ENCODE peak calls at places on chromosome 13, in ten cellular contexts. One of them, this sample, is unnamed.

GRCh38 chr13:99657848-99658265 is 156.6 kb downstream of the TM9SF2 start:
- DNase-seq in RWPE2: no peak
- DNase-seq in stomach: peak; percentile 49
- DNase-seq in CD8-positive, alpha-beta memory T cell: peak; percentile 4
- DNase-seq in neuronal stem cell: no peak
- DNase-seq in uterus: peak; percentile 35
- DNase-seq in tibial artery: peak; percentile 37
- DNase-seq in heart left ventricle: peak; percentile 53
- DNase-seq in A673: peak; percentile 73
- DNase-seq in tibial nerve: no peak
- DNase-seq in this sample: no peak

GRCh38 chr13:53017433-53017970 is 11.1 kb upstream of the OLFM4 start:
- DNase-seq in RWPE2: no peak
- DNase-seq in stomach: no peak
- DNase-seq in CD8-positive, alpha-beta memory T cell: no peak
- DNase-seq in neuronal stem cell: no peak
- DNase-seq in uterus: no peak
- DNase-seq in tibial artery: no peak
- DNase-seq in heart left ventricle: no peak
- DNase-seq in A673: no peak
- DNase-seq in tibial nerve: no peak
- DNase-seq in this sample: no peak

GRCh38 chr13:113834496-113835200 is 29.2 kb downstream of the GAS6 start:
- DNase-seq in RWPE2: no peak
- DNase-seq in stomach: no peak
- DNase-seq in CD8-positive, alpha-beta memory T cell: no peak
- DNase-seq in neuronal stem cell: no peak
- DNase-seq in uterus: no peak
- DNase-seq in tibial artery: no peak
- DNase-seq in heart left ventricle: no peak
- DNase-seq in A673: no peak
- DNase-seq in tibial nerve: no peak
- DNase-seq in this sample: no peak

GRCh38 chr13:110134801-110135200 is 172.2 kb downstream of the COL4A1 start:
- DNase-seq in RWPE2: no peak
- DNase-seq in stomach: no peak
- DNase-seq in CD8-positive, alpha-beta memory T cell: no peak
- DNase-seq in neuronal stem cell: no peak
- DNase-seq in uterus: no peak
- DNase-seq in tibial artery: no peak
- DNase-seq in heart left ventricle: peak; percentile 67
- DNase-seq in A673: no peak
- DNase-seq in tibial nerve: no peak
- DNase-seq in this sample: no peak

GRCh38 chr13:100483836-100484381 is 104.7 kb downstream of the GGACT start:
- DNase-seq in RWPE2: no peak
- DNase-seq in stomach: no peak
- DNase-seq in CD8-positive, alpha-beta memory T cell: no peak
- DNase-seq in neuronal stem cell: no peak
- DNase-seq in uterus: no peak
- DNase-seq in tibial artery: no peak
- DNase-seq in heart left ventricle: no peak
- DNase-seq in A673: no peak
- DNase-seq in tibial nerve: no peak
- DNase-seq in this sample: no peak

GRCh38 chr13:33125821-33126570 is 109.8 kb downstream of the KL start:
- DNase-seq in RWPE2: peak; percentile 72
- DNase-seq in stomach: no peak
- DNase-seq in CD8-positive, alpha-beta memory T cell: no peak
- DNase-seq in neuronal stem cell: peak; percentile 27
- DNase-seq in uterus: peak; percentile 70
- DNase-seq in tibial artery: peak; percentile 75
- DNase-seq in heart left ventricle: peak; percentile 82
- DNase-seq in A673: peak; percentile 86
- DNase-seq in tibial nerve: peak; percentile 53
- DNase-seq in this sample: peak; percentile 90

GRCh38 chr13:113759525-113760137 is 605 bp downstream of the TMEM255B start:
- DNase-seq in RWPE2: no peak
- DNase-seq in stomach: peak; percentile 25
- DNase-seq in CD8-positive, alpha-beta memory T cell: no peak
- DNase-seq in neuronal stem cell: peak; percentile 27
- DNase-seq in uterus: peak; percentile 22
- DNase-seq in tibial artery: peak; percentile 43
- DNase-seq in heart left ventricle: no peak
- DNase-seq in A673: no peak
- DNase-seq in tibial nerve: no peak
- DNase-seq in this sample: peak; percentile 25

GRCh38 chr13:38590796-38591507 is 95.9 kb upstream of the FREM2 start:
- DNase-seq in RWPE2: no peak
- DNase-seq in stomach: peak; percentile 56
- DNase-seq in CD8-positive, alpha-beta memory T cell: no peak
- DNase-seq in neuronal stem cell: no peak
- DNase-seq in uterus: no peak
- DNase-seq in tibial artery: no peak
- DNase-seq in heart left ventricle: no peak
- DNase-seq in A673: no peak
- DNase-seq in tibial nerve: no peak
- DNase-seq in this sample: no peak

GRCh38 chr13:109159650-109160309 is 530.4 kb downstream of the MYO16 start:
- DNase-seq in RWPE2: no peak
- DNase-seq in stomach: no peak
- DNase-seq in CD8-positive, alpha-beta memory T cell: no peak
- DNase-seq in neuronal stem cell: no peak
- DNase-seq in uterus: no peak
- DNase-seq in tibial artery: no peak
- DNase-seq in heart left ventricle: no peak
- DNase-seq in A673: no peak
- DNase-seq in tibial nerve: no peak
- DNase-seq in this sample: no peak

GRCh38 chr13:42495751-42496150 is 78.2 kb upstream of the TNFSF11 start:
- DNase-seq in RWPE2: no peak
- DNase-seq in stomach: no peak
- DNase-seq in CD8-positive, alpha-beta memory T cell: no peak
- DNase-seq in neuronal stem cell: no peak
- DNase-seq in uterus: no peak
- DNase-seq in tibial artery: no peak
- DNase-seq in heart left ventricle: no peak
- DNase-seq in A673: no peak
- DNase-seq in tibial nerve: no peak
- DNase-seq in this sample: no peak

GRCh38 chr13:42495256-42495655 is 78.7 kb upstream of the TNFSF11 start:
- DNase-seq in RWPE2: no peak
- DNase-seq in stomach: no peak
- DNase-seq in CD8-positive, alpha-beta memory T cell: no peak
- DNase-seq in neuronal stem cell: no peak
- DNase-seq in uterus: no peak
- DNase-seq in tibial artery: no peak
- DNase-seq in heart left ventricle: no peak
- DNase-seq in A673: no peak
- DNase-seq in tibial nerve: no peak
- DNase-seq in this sample: peak; percentile 43

GRCh38 chr13:42490676-42491075 is 83.3 kb upstream of the TNFSF11 start:
- DNase-seq in RWPE2: no peak
- DNase-seq in stomach: no peak
- DNase-seq in CD8-positive, alpha-beta memory T cell: no peak
- DNase-seq in neuronal stem cell: no peak
- DNase-seq in uterus: no peak
- DNase-seq in tibial artery: no peak
- DNase-seq in heart left ventricle: no peak
- DNase-seq in A673: no peak
- DNase-seq in tibial nerve: no peak
- DNase-seq in this sample: peak; percentile 63

GRCh38 chr13:42492372-42492920 is 81.5 kb upstream of the TNFSF11 start:
- DNase-seq in RWPE2: no peak
- DNase-seq in stomach: no peak
- DNase-seq in CD8-positive, alpha-beta memory T cell: no peak
- DNase-seq in neuronal stem cell: no peak
- DNase-seq in uterus: no peak
- DNase-seq in tibial artery: no peak
- DNase-seq in heart left ventricle: no peak
- DNase-seq in A673: no peak
- DNase-seq in tibial nerve: no peak
- DNase-seq in this sample: no peak

DNA sequence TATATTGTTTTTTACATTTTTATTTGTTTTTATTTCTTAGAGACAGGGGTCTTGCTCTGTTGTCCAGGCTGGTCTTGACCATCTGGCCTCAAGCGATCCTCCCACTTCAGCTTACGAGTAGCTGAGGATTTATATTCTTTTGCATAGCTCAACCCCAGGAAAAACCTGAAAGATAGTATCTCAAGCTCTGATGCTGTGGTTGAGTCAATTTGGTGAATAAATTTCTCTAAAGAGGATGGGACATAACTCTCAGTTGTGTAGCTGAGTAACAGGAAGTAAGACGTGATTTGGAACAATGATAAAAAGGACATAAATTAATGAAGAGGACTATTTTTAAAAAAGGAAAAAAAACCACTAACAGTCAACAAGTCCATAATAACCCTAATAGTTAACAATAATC is 79.8 kb upstream of the TNFSF11 start:
- DNase-seq in RWPE2: no peak
- DNase-seq in stomach: no peak
- DNase-seq in CD8-positive, alpha-beta memory T cell: no peak
- DNase-seq in neuronal stem cell: no peak
- DNase-seq in uterus: no peak
- DNase-seq in tibial artery: no peak
- DNase-seq in heart left ventricle: no peak
- DNase-seq in A673: no peak
- DNase-seq in tibial nerve: no peak
- DNase-seq in this sample: peak; percentile 25
- H3K27ac ChIP-seq in RWPE2: no peak overlapping the region
- H3K27ac ChIP-seq in stomach: no peak overlapping the region
- H3K27ac ChIP-seq in CD8-positive, alpha-beta memory T cell: no peak overlapping the region
- H3K27ac ChIP-seq in neuronal stem cell: no peak overlapping the region
- H3K27ac ChIP-seq in uterus: no peak overlapping the region
- H3K27ac ChIP-seq in tibial artery: no peak overlapping the region
- H3K27ac ChIP-seq in heart left ventricle: no peak overlapping the region
- H3K27ac ChIP-seq in A673: no peak overlapping the region
- H3K27ac ChIP-seq in tibial nerve: no peak overlapping the region
- H3K27ac ChIP-seq in this sample: peak overlapping the region; percentile 61

GRCh38 chr13:46051958-46052313 is 610 bp downstream of the ZC3H13 start:
- DNase-seq in RWPE2: no peak
- DNase-seq in stomach: no peak
- DNase-seq in CD8-positive, alpha-beta memory T cell: no peak
- DNase-seq in neuronal stem cell: no peak
- DNase-seq in uterus: no peak
- DNase-seq in tibial artery: no peak
- DNase-seq in heart left ventricle: no peak
- DNase-seq in A673: no peak
- DNase-seq in tibial nerve: no peak
- DNase-seq in this sample: no peak

GRCh38 chr13:46057251-46058015 is 4.9 kb upstream of the ZC3H13 start:
- DNase-seq in RWPE2: no peak
- DNase-seq in stomach: no peak
- DNase-seq in CD8-positive, alpha-beta memory T cell: no peak
- DNase-seq in neuronal stem cell: no peak
- DNase-seq in uterus: no peak
- DNase-seq in tibial artery: no peak
- DNase-seq in heart left ventricle: no peak
- DNase-seq in A673: no peak
- DNase-seq in tibial nerve: no peak
- DNase-seq in this sample: no peak

GRCh38 chr13:46052314-46053161 is at the start of gene ZC3H13:
- DNase-seq in RWPE2: peak; percentile 92
- DNase-seq in stomach: peak; percentile 95
- DNase-seq in CD8-positive, alpha-beta memory T cell: peak; percentile 91
- DNase-seq in neuronal stem cell: peak; percentile 87
- DNase-seq in uterus: peak; percentile 89
- DNase-seq in tibial artery: peak; percentile 96
- DNase-seq in heart left ventricle: peak; percentile 95
- DNase-seq in A673: peak; percentile 99
- DNase-seq in tibial nerve: peak; percentile 83
- DNase-seq in this sample: peak; percentile 92

GRCh38 chr13:46050771-46051170 is 1.8 kb downstream of the ZC3H13 start:
- DNase-seq in RWPE2: no peak
- DNase-seq in stomach: no peak
- DNase-seq in CD8-positive, alpha-beta memory T cell: no peak
- DNase-seq in neuronal stem cell: no peak
- DNase-seq in uterus: no peak
- DNase-seq in tibial artery: no peak
- DNase-seq in heart left ventricle: no peak
- DNase-seq in A673: no peak
- DNase-seq in tibial nerve: no peak
- DNase-seq in this sample: no peak

GRCh38 chr13:46053162-46054012 is 841 bp upstream of the ZC3H13 start:
- DNase-seq in RWPE2: no peak
- DNase-seq in stomach: no peak
- DNase-seq in CD8-positive, alpha-beta memory T cell: no peak
- DNase-seq in neuronal stem cell: no peak
- DNase-seq in uterus: no peak
- DNase-seq in tibial artery: no peak
- DNase-seq in heart left ventricle: no peak
- DNase-seq in A673: no peak
- DNase-seq in tibial nerve: no peak
- DNase-seq in this sample: no peak
- H3K27ac ChIP-seq in RWPE2: peak overlapping the region; percentile 56
- H3K27ac ChIP-seq in stomach: peak overlapping the region; percentile 97
- H3K27ac ChIP-seq in CD8-positive, alpha-beta memory T cell: peak overlapping the region; percentile 89
- H3K27ac ChIP-seq in neuronal stem cell: no peak overlapping the region
- H3K27ac ChIP-seq in uterus: peak overlapping the region; percentile 94
- H3K27ac ChIP-seq in tibial artery: peak overlapping the region; percentile 89
- H3K27ac ChIP-seq in heart left ventricle: peak overlapping the region; percentile 92
- H3K27ac ChIP-seq in A673: peak overlapping the region; percentile 98
- H3K27ac ChIP-seq in tibial nerve: peak overlapping the region; percentile 91
- H3K27ac ChIP-seq in this sample: no peak overlapping the region

GRCh38 chr13:48625396-48626076 is 28.2 kb upstream of the CYSLTR2 start:
- DNase-seq in RWPE2: no peak
- DNase-seq in stomach: no peak
- DNase-seq in CD8-positive, alpha-beta memory T cell: no peak
- DNase-seq in neuronal stem cell: no peak
- DNase-seq in uterus: no peak
- DNase-seq in tibial artery: no peak
- DNase-seq in heart left ventricle: no peak
- DNase-seq in A673: no peak
- DNase-seq in tibial nerve: no peak
- DNase-seq in this sample: no peak
- H3K27ac ChIP-seq in RWPE2: no peak overlapping the region
- H3K27ac ChIP-seq in stomach: peak overlapping the region; percentile 62
- H3K27ac ChIP-seq in CD8-positive, alpha-beta memory T cell: peak overlapping the region; percentile 13
- H3K27ac ChIP-seq in neuronal stem cell: no peak overlapping the region
- H3K27ac ChIP-seq in uterus: peak overlapping the region; percentile 62
- H3K27ac ChIP-seq in tibial artery: no peak overlapping the region
- H3K27ac ChIP-seq in heart left ventricle: peak overlapping the region; percentile 63
- H3K27ac ChIP-seq in A673: no peak overlapping the region
- H3K27ac ChIP-seq in tibial nerve: peak overlapping the region; percentile 75
- H3K27ac ChIP-seq in this sample: no peak overlapping the region

DNA sequence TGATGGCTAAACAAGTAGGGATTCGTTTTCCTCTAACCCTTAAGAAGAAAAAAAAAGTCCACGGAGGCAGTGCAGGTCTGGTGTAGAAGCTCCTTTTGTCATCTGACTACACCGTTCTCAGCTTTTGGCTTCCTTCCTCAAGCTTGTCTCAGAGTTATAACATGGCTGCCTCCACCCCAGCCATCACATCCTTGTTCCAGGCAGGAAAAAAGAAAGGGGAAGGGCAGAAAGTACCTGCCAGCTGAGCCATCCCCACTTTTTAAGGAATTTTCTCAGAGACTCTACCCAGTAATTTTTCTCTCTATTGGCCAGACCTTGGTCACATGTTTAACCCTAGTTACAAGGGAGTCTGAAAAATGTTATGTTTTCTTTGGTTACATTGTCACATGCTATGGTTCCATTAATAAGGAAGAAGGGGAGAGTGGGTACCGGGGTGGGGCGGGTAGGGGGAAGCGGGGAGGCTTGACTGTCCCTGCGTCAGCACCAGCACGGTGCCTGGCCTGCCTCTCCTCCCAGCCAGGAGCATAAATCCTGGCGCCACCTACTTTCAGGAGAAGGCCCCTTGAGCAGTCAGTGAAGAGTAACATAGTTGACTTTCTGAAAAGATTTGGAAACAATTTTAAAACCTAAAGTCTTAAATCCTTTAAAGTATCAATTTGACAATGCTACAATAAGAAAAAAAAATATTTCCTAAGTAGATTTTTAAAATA is 11.1 kb downstream of the FAM124A start:
- DNase-seq in RWPE2: no peak
- DNase-seq in stomach: no peak
- DNase-seq in CD8-positive, alpha-beta memory T cell: no peak
- DNase-seq in neuronal stem cell: no peak
- DNase-seq in uterus: no peak
- DNase-seq in tibial artery: no peak
- DNase-seq in heart left ventricle: no peak
- DNase-seq in A673: no peak
- DNase-seq in tibial nerve: no peak
- DNase-seq in this sample: no peak
- H3K27ac ChIP-seq in RWPE2: no peak overlapping the region
- H3K27ac ChIP-seq in stomach: no peak overlapping the region
- H3K27ac ChIP-seq in CD8-positive, alpha-beta memory T cell: no peak overlapping the region
- H3K27ac ChIP-seq in neuronal stem cell: no peak overlapping the region
- H3K27ac ChIP-seq in uterus: no peak overlapping the region
- H3K27ac ChIP-seq in tibial artery: no peak overlapping the region
- H3K27ac ChIP-seq in heart left ventricle: no peak overlapping the region
- H3K27ac ChIP-seq in A673: no peak overlapping the region
- H3K27ac ChIP-seq in tibial nerve: no peak overlapping the region
- H3K27ac ChIP-seq in this sample: no peak overlapping the region